ENCODE peak calls at places on chromosomes 1 and 21, in seven cellular contexts. G is WERI-Rb-1, N is NT2/D1, B is foreskin fibroblast, S is GM12891, P is choroid plexus epithelial cell, X is T-helper 2 cell. W is an unnamed sample.

GRCh38 chr1:14723401-14723800 is 124.9 kb downstream of the KAZN start:
- DNase-seq in G (no peak), N (no peak), B (no peak), S (no peak), P (no peak), X (no peak), W (no peak)

GRCh38 chr1:246608616-246609376 is 42.5 kb downstream of the CNST start:
- DNase-seq in G (no peak), N (peak), B (peak), S (no peak), P (peak), X (peak), W (peak)

GRCh38 chr1:240758296-240758695 is 146.3 kb upstream of the GREM2 start:
- DNase-seq in G (no peak), N (no peak), B (no peak), S (no peak), P (no peak), X (no peak), W (no peak)

GRCh38 chr1:24641646-24642151 is 1.4 kb upstream of the SRRM1 start:
- DNase-seq in G (no peak), N (no peak), B (no peak), S (no peak), P (peak), X (peak), W (no peak)

GRCh38 chr1:172360511-172360910 is 60.0 kb upstream of the C1orf105 start:
- DNase-seq in G (no peak), N (peak), B (no peak), S (no peak), P (no peak), X (no peak), W (no peak)

GRCh38 chr21:39000496-39000895 is 182.8 kb downstream of the PSMG1 start:
- DNase-seq in G (no peak), N (no peak), B (no peak), S (no peak), P (no peak), X (peak), W (no peak)

GRCh38 chr1:24379733-24380315 is 33.8 kb downstream of the STPG1 start:
- DNase-seq in G (no peak), N (no peak), B (peak), S (no peak), P (peak), X (no peak), W (no peak)

GRCh38 chr1:205172729-205173366 is 38.7 kb downstream of the DSTYK start:
- DNase-seq in G (no peak), N (no peak), B (peak), S (no peak), P (peak), X (peak), W (peak)

GRCh38 chr21:45987121-45987711 is 5.6 kb downstream of the COL6A1 start:
- DNase-seq in G (peak), N (no peak), B (no peak), S (no peak), P (no peak), X (no peak), W (no peak)

GRCh38 chr1:243946946-243947345 is 96.9 kb upstream of the AKT3 start:
- DNase-seq in G (peak), N (peak), B (no peak), S (no peak), P (peak), X (peak), W (no peak)

GRCh38 chr1:53643061-53643880 is 95.7 kb downstream of the GLIS1 start:
- DNase-seq in G (no peak), N (no peak), B (no peak), S (no peak), P (no peak), X (no peak), W (no peak)

GRCh38 chr1:164772635-164773034 is 213.7 kb downstream of the PBX1 start:
- DNase-seq in G (no peak), N (no peak), B (peak), S (no peak), P (peak), X (peak), W (peak)

GRCh38 chr1:107991371-107992066 is 26.5 kb upstream of the VAV3 start:
- DNase-seq in G (no peak), N (no peak), B (peak), S (no peak), P (peak), X (no peak), W (no peak)

GRCh38 chr1:162196387-162196786 is 126.9 kb downstream of the NOS1AP start:
- DNase-seq in G (no peak), N (no peak), B (no peak), S (no peak), P (no peak), X (no peak), W (no peak)

GRCh38 chr1:109659997-109660755 is 4.3 kb downstream of the GSTM4 start:
- DNase-seq in G (peak), N (no peak), B (no peak), S (no peak), P (peak), X (no peak), W (no peak)

GRCh38 chr1:204992499-204992898 is 50.5 kb upstream of the CNTN2 start:
- DNase-seq in G (no peak), N (no peak), B (no peak), S (no peak), P (no peak), X (peak), W (no peak)

GRCh38 chr1:102742426-102742825 is 365.9 kb downstream of the COL11A1 start:
- DNase-seq in G (no peak), N (no peak), B (no peak), S (no peak), P (peak), X (no peak), W (no peak)

GRCh38 chr21:30329203-30329868 is 8.2 kb downstream of the KRTAP27-1 start:
- DNase-seq in G (no peak), N (no peak), B (no peak), S (no peak), P (peak), X (peak), W (no peak)

GRCh38 chr1:32939655-32940371 is 24.8 kb downstream of the RNF19B start:
- DNase-seq in G (peak), N (no peak), B (peak), S (no peak), P (peak), X (peak), W (peak)

GRCh38 chr1:25145775-25146381 is 86.4 kb downstream of the SYF2 start:
- DNase-seq in G (no peak), N (no peak), B (no peak), S (no peak), P (no peak), X (no peak), W (no peak)

GRCh38 chr1:62382581-62382980 is 54.3 kb upstream of the USP1 start:
- DNase-seq in G (no peak), N (no peak), B (no peak), S (no peak), P (no peak), X (no peak), W (no peak)

GRCh38 chr21:41419921-41420862 is 5.8 kb upstream of the MX1 start:
- DNase-seq in G (peak), N (no peak), B (peak), S (peak), P (peak), X (peak), W (peak)

GRCh38 chr1:180130651-180131050 is 24.0 kb upstream of the QSOX1 start:
- DNase-seq in G (peak), N (no peak), B (no peak), S (no peak), P (no peak), X (no peak), W (no peak)

GRCh38 chr1:153793261-153793972 is 18.2 kb downstream of the SLC27A3 start:
- DNase-seq in G (no peak), N (no peak), B (no peak), S (no peak), P (no peak), X (no peak), W (no peak)

GRCh38 chr1:85135456-85135798 is 65.4 kb downstream of the SYDE2 start:
- DNase-seq in G (no peak), N (no peak), B (no peak), S (no peak), P (no peak), X (no peak), W (no peak)

GRCh38 chr1:147837129-147837776 is 65.3 kb upstream of the GJA8 start:
- DNase-seq in G (no peak), N (peak), B (no peak), S (no peak), P (no peak), X (no peak), W (no peak)

GRCh38 chr1:52520149-52520548 is 32.7 kb downstream of the TUT4 start:
- DNase-seq in G (no peak), N (no peak), B (peak), S (no peak), P (peak), X (peak), W (no peak)

GRCh38 chr1:110288111-110288510 is 51.1 kb upstream of the RBM15 start:
- DNase-seq in G (no peak), N (no peak), B (no peak), S (no peak), P (no peak), X (no peak), W (no peak)

GRCh38 chr1:119794856-119795255 is 16.4 kb downstream of the REG4 start:
- DNase-seq in G (no peak), N (no peak), B (no peak), S (no peak), P (no peak), X (no peak), W (no peak)

GRCh38 chr1:3912809-3913685 is 13.0 kb upstream of the C1orf174 start:
- DNase-seq in G (no peak), N (no peak), B (no peak), S (no peak), P (no peak), X (no peak), W (no peak)

GRCh38 chr1:205812271-205812877 is 624 bp downstream of the SLC41A1 start:
- DNase-seq in G (peak), N (no peak), B (no peak), S (no peak), P (peak), X (peak), W (no peak)

GRCh38 chr1:36380782-36381181 is 4.9 kb downstream of the STK40 start:
- DNase-seq in G (no peak), N (no peak), B (no peak), S (no peak), P (no peak), X (no peak), W (no peak)

GRCh38 chr21:45482899-45483821 is 59.1 kb downstream of the SLC19A1 start:
- DNase-seq in G (no peak), N (no peak), B (no peak), S (no peak), P (no peak), X (peak), W (no peak)

GRCh38 chr1:109425902-109426277 is 358 bp downstream of the PSMA5 start:
- DNase-seq in G (no peak), N (peak), B (peak), S (no peak), P (peak), X (peak), W (no peak)

GRCh38 chr1:224623743-224624333 is 7.7 kb downstream of the CNIH3 start:
- DNase-seq in G (no peak), N (no peak), B (peak), S (peak), P (peak), X (peak), W (peak)

GRCh38 chr1:169367096-169367685 is 406 bp downstream of the NME7 start:
- DNase-seq in G (no peak), N (no peak), B (no peak), S (no peak), P (no peak), X (peak), W (no peak)

GRCh38 chr1:171509191-171509590 is 23.9 kb downstream of the PRRC2C start:
- DNase-seq in G (no peak), N (no peak), B (no peak), S (no peak), P (no peak), X (no peak), W (no peak)

GRCh38 chr1:156126701-156127534 is 12.4 kb downstream of the LMNA start:
- DNase-seq in G (no peak), N (no peak), B (peak), S (no peak), P (peak), X (peak), W (peak)

GRCh38 chr1:241356187-241356518 is 852 bp downstream of the RGS7 start:
- DNase-seq in G (peak), N (no peak), B (no peak), S (no peak), P (no peak), X (no peak), W (no peak)